ENCODE peak calls at places on chromosome 1, in five cellular contexts. X is H9, P is epithelial cell of esophagus, G is kidney tubule cell, U is cardiac septum. Z is an unnamed sample.

GRCh38 chr1:221839794-221840395 is 98.0 kb upstream of the DUSP10 start:
- DNase-seq in U (no peak), G (peak; percentile 100), X (no peak), P (peak; percentile 100), Z (peak; percentile 24)

GRCh38 chr1:94456736-94457135 is 38.5 kb downstream of the ABCD3 start:
- DNase-seq in X (no peak), G (no peak), P (no peak), U (no peak), Z (no peak)

GRCh38 chr1:159266832-159267231 is 35.3 kb upstream of the FCER1A start:
- DNase-seq in P (peak; percentile 41), X (no peak), U (no peak), G (no peak), Z (no peak)

GRCh38 chr1:35603941-35604340 is 30.8 kb downstream of the TFAP2E start:
- DNase-seq in P (no peak), U (no peak), G (no peak), X (no peak), Z (no peak)

GRCh38 chr1:80417651-80418050 is 1383.1 kb upstream of the ADGRL2 start:
- DNase-seq in X (no peak), P (peak; percentile 86), G (peak; percentile 57), U (no peak), Z (no peak)

GRCh38 chr1:240768979-240769378 is 157.0 kb upstream of the GREM2 start:
- DNase-seq in U (no peak), X (no peak), P (no peak), G (no peak), Z (no peak)

GRCh38 chr1:184253921-184254320 is 132.9 kb upstream of the C1orf21 start:
- DNase-seq in P (no peak), U (no peak), X (no peak), G (no peak), Z (no peak)

GRCh38 chr1:89987170-89987819 is 7.6 kb upstream of the ZNF326 start:
- DNase-seq in G (peak; percentile 76), U (no peak), X (peak; percentile 45), P (peak; percentile 79), Z (peak; percentile 73)

Z was measured in ACHN.